ENCODE peak calls at places on chromosomes 11 and 22, in nine cellular contexts. O is AG04449, B is AG09309, J is lower leg skin, Y is upper lobe of right lung, H is A549, T is Calu3, R is ovary, Q is psoas muscle. Z is an unnamed sample.

GRCh38 chr11:117691206-117691490 is 105.9 kb downstream of the DSCAML1 start:
- DNase-seq in B (no peak), T (no peak), J (no peak), Q (no peak), H (no peak), R (no peak), Y (no peak), O (no peak), Z (no peak)

GRCh38 chr11:11966826-11967668 is 41.4 kb downstream of the DKK3 start:
- DNase-seq in B (no peak), R (peak), Y (peak), T (peak), H (peak), Q (peak), J (no peak), O (no peak), Z (peak)

GRCh38 chr11:115459563-115459962 is 44.7 kb downstream of the CADM1 start:
- DNase-seq in Y (no peak), R (no peak), J (no peak), H (no peak), Q (no peak), T (no peak), O (peak), B (peak), Z (no peak)

GRCh38 chr11:123454060-123454651 is 24.1 kb downstream of the GRAMD1B start:
- DNase-seq in J (no peak), Y (no peak), T (no peak), O (no peak), Q (no peak), H (peak), B (no peak), R (no peak), Z (no peak)

GRCh38 chr11:82546556-82547162 is 187.0 kb downstream of the FAM181B start:
- DNase-seq in B (no peak), O (no peak), Q (no peak), Y (no peak), T (no peak), J (no peak), H (no peak), R (no peak), Z (no peak)

GRCh38 chr11:46296520-46297448 is 19.3 kb downstream of the CREB3L1 start:
- DNase-seq in H (no peak), Q (peak), J (no peak), B (peak), R (peak), T (peak), O (peak), Y (no peak), Z (peak)

GRCh38 chr22:32103648-32104326 is 55.3 kb downstream of the C22orf42 start:
- DNase-seq in J (no peak), Q (no peak), Y (no peak), O (no peak), B (no peak), H (no peak), R (no peak), T (no peak), Z (no peak)

GRCh38 chr11:61730222-61730994 is 22.0 kb upstream of the MYRF start:
- DNase-seq in O (no peak), T (no peak), Q (no peak), B (no peak), H (no peak), J (no peak), R (no peak), Y (no peak), Z (no peak)

GRCh38 chr11:12893787-12894672 is 115.1 kb upstream of the RASSF10 start:
- DNase-seq in O (no peak), T (peak), Y (peak), R (peak), J (peak), Q (peak), B (no peak), H (peak), Z (peak)

GRCh38 chr11:1701041-1701807 is 4.2 kb downstream of the KRTAP5-6 start:
- DNase-seq in Q (no peak), H (no peak), Y (no peak), O (no peak), J (no peak), R (no peak), B (no peak), T (no peak), Z (peak)

GRCh38 chr11:130578738-130579368 is 130.4 kb downstream of the ADAMTS15 start:
- DNase-seq in Y (no peak), Q (no peak), J (no peak), T (no peak), B (no peak), O (no peak), R (no peak), H (no peak), Z (no peak)

GRCh38 chr22:18104566-18104965 is 6.0 kb upstream of the TUBA8 start:
- DNase-seq in Q (no peak), R (no peak), T (no peak), H (no peak), J (no peak), B (no peak), O (no peak), Y (no peak), Z (peak)

GRCh38 chr11:10355257-10355661 is 50.4 kb downstream of the ADM start:
- DNase-seq in R (no peak), Q (no peak), Y (no peak), B (peak), H (no peak), J (no peak), T (no peak), O (no peak), Z (no peak)

GRCh38 chr11:126809514-126810289 is 190.9 kb downstream of the KIRREL3 start:
- DNase-seq in H (no peak), Y (no peak), Q (no peak), O (no peak), B (no peak), T (no peak), R (no peak), J (no peak), Z (no peak)

GRCh38 chr11:70697701-70698100 is 299.4 kb downstream of the CTTN start:
- DNase-seq in T (no peak), R (no peak), H (no peak), J (no peak), B (no peak), Y (no peak), O (no peak), Q (no peak), Z (no peak)

GRCh38 chr11:62999649-63000048 is 14.9 kb upstream of the SLC22A6 start:
- DNase-seq in R (no peak), Q (no peak), T (peak), B (no peak), J (no peak), O (no peak), Y (no peak), H (no peak), Z (no peak)

GRCh38 chr11:76667856-76668255 is 2.7 kb downstream of the LRRC32 start:
- DNase-seq in J (no peak), B (no peak), H (no peak), Q (no peak), T (no peak), O (no peak), Y (peak), R (no peak), Z (no peak)

GRCh38 chr11:76666408-76666807 is 4.1 kb downstream of the LRRC32 start:
- DNase-seq in O (no peak), Q (peak), T (no peak), R (no peak), B (no peak), Y (peak), H (no peak), J (no peak), Z (peak)

GRCh38 chr11:76666830-76667229 is 3.7 kb downstream of the LRRC32 start:
- DNase-seq in T (no peak), J (no peak), B (no peak), Q (no peak), H (no peak), R (no peak), Y (peak), O (no peak), Z (no peak)

GRCh38 chr11:76668362-76669155 is 2.0 kb downstream of the LRRC32 start:
- DNase-seq in B (no peak), H (no peak), R (no peak), O (no peak), J (no peak), T (no peak), Q (no peak), Y (peak), Z (no peak)

DNA sequence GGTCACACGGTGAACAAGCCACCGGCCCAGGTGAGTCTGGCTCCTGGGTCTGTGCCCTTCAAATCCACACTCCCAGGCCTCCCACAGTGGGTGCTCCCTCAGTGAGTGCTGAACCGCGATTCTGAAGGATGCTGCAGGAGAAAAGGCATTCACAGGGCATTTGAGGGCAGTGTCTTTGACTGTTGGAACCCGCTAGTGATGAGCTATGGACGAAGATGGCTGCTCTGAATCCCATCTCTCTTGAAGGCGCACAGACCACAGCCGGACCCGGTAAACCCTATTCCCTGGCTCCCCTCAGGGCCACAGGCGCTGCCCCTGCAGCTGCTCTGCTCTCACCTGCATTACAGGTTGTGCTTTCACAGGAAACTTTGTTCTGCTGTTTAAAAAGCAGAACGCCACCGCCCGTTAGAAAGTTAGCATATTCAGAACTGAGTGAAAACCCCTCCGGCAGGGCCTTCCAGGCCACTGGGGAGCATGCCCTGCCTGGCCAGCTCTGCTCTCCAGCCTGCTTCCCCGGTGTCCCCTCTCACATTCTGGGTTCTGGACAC is 3.2 kb downstream of the LRRC32 start:
- DNase-seq in O (no peak), T (no peak), Y (peak), R (no peak), B (no peak), Q (no peak), H (no peak), J (no peak), Z (peak)
- TF ChIP-seq CTCF in O (no peak), T (no peak), Y (no peak), R (no peak), B (no peak), Q (no peak), H (no peak), J (no peak), Z (no peak)

DNA sequence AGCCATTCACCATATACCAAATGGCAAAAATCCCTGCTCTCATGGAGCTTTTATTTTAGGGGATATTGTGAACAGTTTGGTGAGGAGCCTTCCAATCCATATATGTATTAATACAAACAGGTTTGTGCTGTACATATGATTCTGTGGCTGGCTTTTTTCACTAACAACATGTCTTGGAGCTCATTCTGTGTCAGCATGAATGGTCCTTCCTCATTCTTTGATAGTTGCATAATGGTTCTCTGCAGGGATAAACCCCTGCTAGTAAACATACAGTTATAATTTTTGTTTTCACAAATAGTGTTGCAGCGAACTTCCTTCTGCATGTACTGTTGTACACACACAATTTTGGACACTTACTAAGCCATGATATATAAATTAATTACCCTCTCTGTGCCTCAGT is 8.3 kb downstream of the PRR5L start:
- DNase-seq in Q (no peak), H (no peak), Y (no peak), J (no peak), O (no peak), B (no peak), T (no peak), R (no peak), Z (no peak)
- TF ChIP-seq CTCF in Q (no peak), H (no peak), Y (no peak), J (no peak), O (no peak), B (no peak), T (no peak), R (no peak), Z (no peak)

GRCh38 chr22:41820447-41820846 is 12.5 kb upstream of the SREBF2 start:
- DNase-seq in H (no peak), Q (no peak), T (no peak), J (no peak), Y (no peak), B (no peak), O (no peak), R (no peak), Z (no peak)

GRCh38 chr22:41826001-41826400 is 6.9 kb upstream of the SREBF2 start:
- DNase-seq in T (no peak), O (no peak), Y (no peak), Q (no peak), J (no peak), R (no peak), B (no peak), H (no peak), Z (no peak)

GRCh38 chr22:41825376-41825775 is 7.5 kb upstream of the SREBF2 start:
- DNase-seq in H (no peak), B (no peak), J (no peak), R (no peak), Q (no peak), Y (no peak), T (no peak), O (no peak), Z (no peak)

GRCh38 chr22:41821449-41822030 is 11.4 kb upstream of the SREBF2 start:
- DNase-seq in B (no peak), R (no peak), H (no peak), T (no peak), Q (no peak), Y (no peak), O (no peak), J (no peak), Z (no peak)

DNA sequence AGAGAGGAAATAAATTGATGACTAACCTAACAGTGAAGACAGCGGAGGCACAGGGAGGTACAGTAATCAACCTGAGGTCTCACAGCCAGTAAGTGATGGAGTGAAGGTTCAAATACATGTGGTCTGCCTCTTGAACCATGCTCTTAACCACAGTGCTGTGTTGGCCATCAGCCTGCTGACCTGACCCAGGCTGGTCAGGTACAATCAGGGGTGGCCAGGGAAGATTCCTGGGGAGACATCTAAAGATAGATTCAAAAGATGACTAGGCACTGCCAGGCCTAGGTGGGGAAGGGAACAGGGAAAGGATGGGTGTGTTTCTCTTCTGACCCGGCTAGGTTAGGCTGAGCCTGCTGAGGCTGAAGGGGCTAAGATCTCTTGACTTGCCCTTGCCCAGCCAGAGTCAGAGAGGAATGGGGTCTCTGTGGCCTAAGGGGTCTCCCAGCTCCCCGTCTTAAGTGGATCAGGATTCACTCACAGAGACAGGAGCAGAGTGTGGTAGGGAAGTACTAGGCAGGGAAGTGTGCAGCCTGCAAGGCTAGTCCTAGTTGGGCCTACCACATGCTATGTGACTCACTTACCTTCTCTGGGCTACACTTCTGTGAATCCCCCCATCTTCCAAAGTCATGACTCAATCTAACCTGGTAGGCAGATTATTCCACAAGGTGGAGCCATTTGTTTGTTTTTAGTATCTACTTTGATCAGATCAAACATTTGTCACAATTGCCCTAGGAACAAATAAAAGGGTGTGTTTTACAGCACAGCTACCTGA is 10.4 kb upstream of the SREBF2 start:
- DNase-seq in Q (no peak), Y (no peak), H (peak), T (peak), R (no peak), B (peak), J (no peak), O (no peak), Z (no peak)
- TF ChIP-seq CTCF in Q (peak), Y (peak), H (peak), T (peak), R (no peak), B (peak), J (peak), O (peak), Z (peak)

GRCh38 chr22:22446527-22446926 is 62.0 kb downstream of the ZNF280B start:
- DNase-seq in H (no peak), Y (no peak), J (no peak), O (no peak), Q (no peak), B (no peak), T (no peak), R (no peak), Z (no peak)

GRCh38 chr22:22452996-22453686 is 55.4 kb downstream of the ZNF280B start:
- DNase-seq in B (no peak), R (no peak), T (no peak), Q (no peak), H (no peak), O (no peak), Y (no peak), J (no peak), Z (no peak)

GRCh38 chr22:22449819-22450218 is 58.7 kb downstream of the ZNF280B start:
- DNase-seq in T (no peak), B (no peak), H (no peak), Q (no peak), Y (no peak), O (no peak), J (no peak), R (no peak), Z (no peak)

GRCh38 chr22:22452211-22452610 is 56.3 kb downstream of the ZNF280B start:
- DNase-seq in T (no peak), B (no peak), J (no peak), R (no peak), Q (no peak), O (no peak), H (no peak), Y (no peak), Z (no peak)

DNA sequence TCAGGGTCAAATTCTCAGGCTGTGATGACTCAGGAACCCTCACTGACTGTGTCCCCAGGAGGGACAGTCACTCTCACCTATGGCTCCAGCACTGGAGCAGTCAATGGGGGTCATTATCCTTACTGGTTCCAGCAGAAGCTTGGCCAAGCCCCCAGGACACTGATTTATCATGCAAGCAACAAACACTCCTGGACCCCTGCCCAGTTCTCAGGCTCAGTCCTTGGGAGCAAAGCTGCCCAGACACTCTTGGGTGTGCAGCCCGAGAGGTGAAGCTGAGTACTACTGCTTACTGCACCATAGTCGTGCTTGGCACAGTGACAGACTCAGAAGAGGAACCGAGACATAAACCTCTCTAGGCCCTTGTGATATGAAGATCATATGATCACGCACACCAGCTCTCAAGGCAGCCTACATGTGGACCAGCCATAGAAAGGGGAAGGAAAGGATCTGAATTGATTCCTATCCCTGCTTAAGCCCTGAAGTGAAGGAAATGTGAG is 58.2 kb downstream of the ZNF280B start:
- DNase-seq in J (peak), Q (no peak), B (no peak), H (no peak), R (no peak), T (no peak), O (no peak), Y (no peak), Z (peak)
- TF ChIP-seq CTCF in J (no peak), Q (no peak), B (no peak), H (no peak), R (no peak), T (no peak), O (no peak), Y (no peak), Z (no peak)

DNA sequence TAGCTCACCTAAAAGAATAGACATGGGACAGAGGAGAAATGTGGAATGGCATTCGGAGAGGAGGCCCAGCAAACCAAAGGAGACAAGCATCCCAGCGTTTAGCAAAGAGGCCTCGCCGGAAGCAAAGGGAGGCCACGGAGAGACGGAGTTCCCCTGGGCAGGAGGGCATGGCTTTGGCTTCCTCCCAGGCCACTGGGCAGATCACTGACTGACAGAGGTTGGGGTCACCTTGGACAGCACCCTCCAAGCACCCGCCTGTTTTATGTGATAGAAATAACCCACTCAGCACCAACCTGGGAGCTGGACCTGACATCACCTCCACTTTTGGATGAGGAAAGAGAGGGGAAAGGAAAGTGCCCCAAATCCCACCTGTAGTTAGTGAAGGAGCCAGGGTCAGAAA is 434.1 kb downstream of the BRD1 start:
- DNase-seq in H (no peak), Y (no peak), R (no peak), T (no peak), J (no peak), O (no peak), Q (no peak), B (no peak), Z (no peak)
- TF ChIP-seq CTCF in H (no peak), Y (no peak), R (no peak), T (no peak), J (no peak), O (no peak), Q (no peak), B (no peak), Z (no peak)

DNA sequence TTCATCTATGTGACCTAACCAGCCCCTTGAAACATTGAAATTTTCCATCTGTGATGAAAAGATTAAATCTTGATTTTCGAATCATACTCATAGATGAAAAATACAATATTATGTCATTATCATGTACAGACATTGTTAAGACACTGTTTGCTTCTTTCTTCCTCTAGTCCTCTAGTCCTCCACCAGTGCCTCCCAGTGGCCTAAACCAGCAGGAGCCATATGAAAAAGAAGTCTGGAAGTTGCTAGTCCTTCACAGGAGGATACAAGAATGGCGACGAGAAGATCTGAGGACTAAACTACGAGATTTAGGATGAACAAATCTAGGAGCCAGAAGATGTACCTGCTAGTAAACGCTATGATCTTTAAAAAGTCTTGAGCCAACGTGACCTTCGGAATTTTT is 134.1 kb downstream of the SLC17A6 start:
- DNase-seq in O (no peak), B (no peak), Q (no peak), J (no peak), T (peak), H (peak), R (no peak), Y (no peak), Z (no peak)
- TF ChIP-seq CTCF in O (no peak), B (peak), Q (peak), J (no peak), T (no peak), H (no peak), R (no peak), Y (no peak), Z (no peak)

Z was measured in Peyer's patch.